ENCODE peak calls at places on chromosomes 1 and 21, in eight cellular contexts. Y is NCI-H2029; E is naive B cell; T is lung; W is brain microvascular endothelial cell; Z is activated CD4-positive, alpha-beta memory T cell treated with anti-CD3 and anti-CD28 coated beads for 36 hours; B is CD4-positive, alpha-beta T cell; X is K562. J is an unnamed sample.

GRCh38 chr1:221884821-221885220 is 142.9 kb upstream of the DUSP10 start:
- DNase-seq in W (no peak), E (no peak), T (no peak), Y (no peak), X (no peak), B (no peak), Z (no peak), J (no peak)

GRCh38 chr1:235972316-235973090 is 92.4 kb downstream of the NID1 start:
- DNase-seq in B (no peak), E (no peak), W (peak; percentile 83), Z (no peak), T (no peak), Y (no peak), X (peak; percentile 36), J (no peak)

GRCh38 chr1:89259283-89259971 is 13.2 kb downstream of the GBP5 start:
- DNase-seq in E (no peak), Y (no peak), W (no peak), X (no peak), B (peak; percentile 37), T (no peak), Z (peak; percentile 76), J (no peak)

GRCh38 chr21:35198004-35198403 is 148.9 kb upstream of the RUNX1 start:
- DNase-seq in E (no peak), B (no peak), Z (no peak), X (no peak), T (no peak), Y (no peak), W (peak; percentile 75), J (no peak)

GRCh38 chr1:184222561-184223157 is 164.2 kb upstream of the C1orf21 start:
- DNase-seq in Z (peak; percentile 47), W (peak; percentile 39), T (peak; percentile 59), B (peak; percentile 11), Y (peak; percentile 10), E (peak; percentile 1), X (peak; percentile 65), J (peak; percentile 32)

GRCh38 chr1:3198371-3199287 is 129.6 kb downstream of the PRDM16 start:
- DNase-seq in W (no peak), X (no peak), Y (no peak), B (no peak), E (no peak), Z (no peak), T (no peak), J (no peak)

GRCh38 chr1:76005755-76006154 is 68.8 kb upstream of the ST6GALNAC3 start:
- DNase-seq in T (no peak), B (no peak), X (no peak), Z (no peak), W (no peak), E (no peak), Y (no peak), J (no peak)

GRCh38 chr1:33296824-33297223 is 24.1 kb downstream of the A3GALT2 start:
- DNase-seq in E (no peak), X (no peak), W (no peak), B (no peak), Y (no peak), T (no peak), Z (no peak), J (no peak)

GRCh38 chr1:178241057-178241456 is 147.2 kb downstream of the RASAL2 start:
- DNase-seq in Y (no peak), E (no peak), B (no peak), W (no peak), T (no peak), Z (no peak), X (no peak), J (no peak)

GRCh38 chr1:213381572-213382084 is 330.6 kb downstream of the RPS6KC1 start:
- DNase-seq in W (peak; percentile 3), Y (no peak), T (no peak), B (no peak), X (no peak), E (no peak), Z (no peak), J (no peak)

J was measured in HuH-7.